ENCODE peak calls at places on chromosomes 4 and X, in four cellular contexts. F, D, P and M are unnamed samples. For H3K27me3, the result is how much of the 10 kb centered on the place peaks cover.

GRCh38 chr4:73222466-73223257 is 35.9 kb downstream of the ANKRD17 start:
- DNase-seq in D (peak), P (peak), F (peak), M (peak)

GRCh38 chr4:77146426-77147399 is 10.3 kb upstream of the CCNG2 start:
- DNase-seq in P (no peak), F (no peak), D (no peak), M (no peak)

GRCh38 chr4:165133150-165133549 is 20.5 kb upstream of the TMEM192 start:
- DNase-seq in F (peak), P (no peak), D (no peak), M (no peak)

GRCh38 chrX:138128025-138128671 is 562.2 kb downstream of the ZIC3 start:
- DNase-seq in D (peak), F (peak), P (no peak), M (peak)

GRCh38 chr4:8913121-8913857 is 41.6 kb upstream of the HMX1 start:
- DNase-seq in F (no peak), D (no peak), P (peak), M (no peak)

GRCh38 chr4:109600431-109600830 is 40.4 kb downstream of the MCUB start:
- DNase-seq in D (no peak), P (no peak), F (no peak), M (no peak)

GRCh38 chrX:73215263-73215662 is 612 bp upstream of the NAP1L2 start:
- DNase-seq in F (no peak), P (no peak), D (no peak), M (no peak)

GRCh38 chr4:123649644-123650356 is 253.2 kb downstream of the SPRY1 start:
- DNase-seq in P (peak), F (peak), D (no peak), M (no peak)

GRCh38 chr4:145937021-145937861 is 1.4 kb downstream of the ZNF827 start:
- DNase-seq in F (peak), P (peak), D (no peak), M (peak)

GRCh38 chr4:16018061-16018676 is 55.2 kb upstream of the FGFBP2 start:
- DNase-seq in D (no peak), F (no peak), P (no peak), M (no peak)

GRCh38 chr4:41719417-41719816 is 29.1 kb downstream of the PHOX2B start:
- DNase-seq in D (no peak), P (no peak), F (no peak), M (no peak)

GRCh38 chr4:39970559-39971270 is 7.0 kb downstream of the PDS5A start:
- DNase-seq in F (peak), D (peak), P (no peak), M (peak)

GRCh38 chr4:140720387-140721087 is 35.6 kb downstream of the TBC1D9 start:
- DNase-seq in D (no peak), F (no peak), P (no peak), M (no peak)

GRCh38 chrX:585115-585808 is 45.3 kb upstream of the SHOX start:
- DNase-seq in F (no peak), P (no peak), D (no peak), M (no peak)

GRCh38 chr4:89704651-89705395 is 132.1 kb downstream of the SNCA start:
- DNase-seq in D (no peak), F (no peak), P (no peak), M (no peak)

DNA sequence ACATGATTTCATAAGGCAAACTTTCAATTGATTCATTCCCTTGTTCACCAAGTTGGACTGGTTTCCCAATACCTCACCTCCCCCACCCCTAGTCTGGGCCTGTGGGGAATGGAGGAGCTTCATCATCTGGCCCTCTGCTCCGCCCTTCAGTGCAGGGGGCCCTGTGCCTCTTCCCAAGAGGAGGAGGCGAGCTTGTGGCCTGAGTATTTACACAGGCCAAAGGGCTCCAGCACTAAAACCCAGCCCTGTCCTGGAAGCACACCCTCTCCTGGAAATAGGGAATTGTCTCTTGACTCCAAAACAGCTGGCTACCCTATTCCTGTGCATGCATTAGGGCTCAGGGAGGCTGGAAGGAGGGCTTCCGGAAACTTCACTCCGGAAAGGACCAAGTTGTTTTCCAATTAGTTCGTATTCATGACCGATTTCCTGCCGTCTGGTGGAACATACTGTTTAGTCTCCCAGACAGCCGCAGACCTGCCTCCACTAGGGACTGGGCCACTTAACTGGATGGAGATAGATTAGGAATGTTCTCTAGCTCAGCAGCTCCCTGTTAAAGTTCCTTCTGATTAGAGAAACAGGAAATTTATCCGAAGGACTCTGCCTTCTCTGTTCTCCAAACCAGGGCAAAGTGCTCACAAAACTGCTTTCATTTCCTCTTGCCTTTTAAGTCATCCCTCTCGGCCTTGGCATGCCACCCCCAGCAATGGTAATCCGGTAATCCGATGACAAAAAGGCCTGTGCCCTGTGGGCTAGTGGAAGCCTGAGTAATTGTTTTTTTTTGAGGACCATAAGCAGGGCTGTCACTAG is 5.8 kb downstream of the SRPX2 start:
- DNase-seq in P (peak), D (no peak), F (peak), M (peak)
- H3K4me3 ChIP-seq in P (no peak), D (no peak), F (no peak), M (no peak)

GRCh38 chr4:153116101-153116680 is 88.1 kb upstream of the TRIM2 start:
- DNase-seq in P (no peak), F (no peak), D (no peak), M (no peak)
- TF ChIP-seq CTCF in P (no peak), F (no peak), D (no peak), M (no peak)

GRCh38 chrX:123487226-123487625 is 245.6 kb downstream of the THOC2 start:
- DNase-seq in P (no peak), F (no peak), D (no peak), M (no peak)
- H3K27me3 ChIP-seq in P (under half), F (under half), D (under half), M (under half)

DNA sequence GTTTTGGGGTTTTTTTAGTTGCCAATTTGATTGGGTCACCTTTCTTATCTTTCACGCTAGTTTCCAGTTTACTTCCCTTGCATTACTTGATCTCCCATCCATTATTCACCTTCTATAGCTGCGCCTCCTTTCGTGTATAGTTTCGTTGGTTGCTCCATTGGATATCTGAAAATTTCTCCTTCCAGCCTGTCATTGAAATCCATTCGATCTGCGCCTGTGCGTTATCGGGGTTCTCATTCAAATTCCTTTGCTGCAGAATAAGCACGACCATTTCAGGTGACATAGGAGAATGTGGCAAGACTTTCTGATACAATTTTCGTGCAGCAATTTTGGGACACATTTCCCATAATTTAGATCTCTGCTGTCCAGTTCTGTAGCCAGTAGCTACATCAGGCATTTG is 826 bp downstream of the TRAPPC11 start:
- DNase-seq in P (no peak), D (no peak), F (no peak), M (no peak)
- H3K4me3 ChIP-seq in P (peak), D (peak), F (peak), M (peak)

GRCh38 chr4:92600638-92601037 is 296.9 kb downstream of the GRID2 start:
- DNase-seq in F (no peak), P (no peak), D (no peak), M (no peak)
- TF ChIP-seq CTCF in F (no peak), P (no peak), D (no peak), M (no peak)

DNA sequence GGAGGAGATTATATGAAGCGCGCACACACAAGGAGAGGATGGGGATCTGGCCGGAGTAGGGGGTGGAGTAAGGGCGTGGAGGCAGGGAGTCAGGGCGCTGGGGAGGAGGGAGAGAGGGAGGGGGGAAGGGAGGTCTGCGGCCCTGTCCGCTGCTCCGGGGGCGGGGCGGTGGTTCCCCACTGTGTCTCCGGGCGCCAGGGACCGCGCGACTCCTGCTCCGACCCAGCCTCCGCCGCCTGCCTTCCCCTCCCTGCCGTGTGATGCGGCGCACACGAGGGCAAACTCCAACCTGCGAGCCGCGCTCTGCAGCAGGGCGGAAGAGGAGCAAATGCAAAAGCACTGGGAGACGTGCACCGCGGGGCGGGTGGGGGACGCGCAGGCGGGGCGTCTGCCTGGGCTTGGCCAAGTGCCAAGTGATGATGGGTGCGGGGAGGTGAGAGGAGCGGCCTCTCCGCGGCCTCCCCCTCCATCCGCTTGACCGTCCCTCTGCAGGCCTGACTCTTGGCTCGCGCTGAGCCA is at the start of gene DCHS2:
- DNase-seq in D (no peak), P (peak), F (peak), M (peak)
- H3K27me3 ChIP-seq in D (under half), P (under half), F (half or more), M (under half)

DNA sequence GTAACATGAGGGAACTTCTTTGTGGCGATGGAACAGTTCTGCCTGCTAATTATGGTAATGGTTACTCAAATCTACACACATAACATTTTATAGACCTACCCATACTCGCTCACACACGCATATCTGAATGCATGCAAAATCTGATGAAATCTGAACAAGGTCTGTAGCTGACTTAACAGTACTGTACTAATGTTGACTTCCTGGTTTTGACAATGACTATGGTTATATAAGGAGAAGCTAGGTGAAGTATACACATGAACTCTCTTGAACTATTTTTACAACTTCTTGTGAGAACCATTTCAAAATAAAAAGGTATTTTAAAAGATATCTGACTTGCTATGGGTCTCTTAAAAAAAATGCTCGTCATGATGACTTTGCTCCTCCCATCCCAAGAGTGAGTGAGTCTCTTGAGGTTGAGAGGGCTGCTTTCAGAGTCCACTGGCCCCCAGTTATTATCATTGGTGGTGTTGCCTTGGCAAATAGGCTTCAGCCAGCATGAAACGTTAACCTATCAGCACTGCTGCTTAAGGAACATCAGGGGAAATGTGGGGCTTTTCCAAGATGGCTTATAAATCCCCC is 99.8 kb downstream of the MTMR1 start:
- DNase-seq in D (no peak), P (no peak), F (no peak), M (no peak)
- H3K4me3 ChIP-seq in D (no peak), P (no peak), F (no peak), M (no peak)

GRCh38 chrX:141935645-141936044 is 32.0 kb downstream of the MAGEC1 start:
- DNase-seq in P (no peak), D (no peak), F (no peak), M (no peak)

DNA sequence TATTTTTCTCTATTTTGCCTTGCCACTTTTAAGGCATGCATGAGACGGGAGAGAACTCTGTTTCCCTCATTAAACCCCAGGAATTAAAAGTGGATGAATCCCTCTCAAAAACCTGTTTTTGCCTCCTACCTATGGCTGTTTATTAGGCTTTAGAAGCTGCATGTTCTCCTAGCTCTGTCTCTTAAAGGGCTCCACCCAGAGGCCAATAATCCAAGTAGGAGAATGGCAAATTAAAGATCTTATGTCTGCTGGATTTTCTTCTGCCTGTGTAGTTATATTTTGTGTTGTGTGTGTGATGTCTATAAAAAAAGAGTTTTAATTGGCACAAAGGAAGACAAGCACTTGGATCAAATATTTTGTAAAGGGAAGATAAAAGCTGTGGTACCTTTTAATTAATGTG is 32.4 kb downstream of the MAGEC1 start:
- DNase-seq in F (peak), D (no peak), P (no peak), M (no peak)
- TF ChIP-seq CTCF in F (no peak), D (no peak), P (no peak), M (no peak)